ENCODE peak calls at places on chromosomes 13 and 19, in ten cellular contexts. K is GM13977, J is RWPE1, Q is GM12878, W is BE2C, L is fibroblast of mammary gland, V is Panc1, C is A549, S is GM12864, X is fibroblast of lung. G is an unnamed sample.

GRCh38 chr13:28043224-28043623 is 54.7 kb upstream of the URAD start:
- DNase-seq in V (no peak), X (no peak), L (no peak), Q (no peak), J (no peak), S (no peak), C (no peak), K (no peak), W (no peak), G (no peak)

GRCh38 chr13:32211788-32212187 is 103.4 kb downstream of the ZAR1L start:
- DNase-seq in K (no peak), W (no peak), S (no peak), V (no peak), J (no peak), L (peak), X (peak), C (no peak), Q (no peak), G (peak)

GRCh38 chr13:23992722-23993438 is 95.6 kb upstream of the C1QTNF9B start:
- DNase-seq in C (no peak), L (no peak), Q (no peak), W (no peak), V (no peak), X (no peak), J (no peak), K (no peak), S (no peak), G (no peak)

GRCh38 chr13:46756977-46757376 is 40.0 kb downstream of the ESD start:
- DNase-seq in V (no peak), W (no peak), C (no peak), X (peak), L (peak), J (no peak), S (no peak), K (no peak), Q (no peak), G (peak)

GRCh38 chr19:46697142-46697960 is 19.6 kb downstream of the PRKD2 start:
- DNase-seq in Q (no peak), J (no peak), K (no peak), W (peak), L (peak), S (no peak), V (no peak), X (peak), C (peak), G (no peak)

GRCh38 chr13:39600766-39601165 is 2.2 kb downstream of the LHFPL6 start:
- DNase-seq in V (no peak), W (no peak), C (peak), Q (no peak), K (no peak), X (no peak), J (no peak), S (no peak), L (peak), G (no peak)

GRCh38 chr13:45289936-45290563 is 50.9 kb downstream of the TPT1 start:
- DNase-seq in K (no peak), V (no peak), S (no peak), L (no peak), J (no peak), X (no peak), W (no peak), C (no peak), Q (no peak), G (no peak)

GRCh38 chr13:74129500-74130144 is 4.6 kb downstream of the KLF12 start:
- DNase-seq in K (no peak), V (no peak), J (no peak), X (peak), C (no peak), W (no peak), Q (no peak), L (peak), S (no peak), G (peak)

GRCh38 chr13:44713793-44714469 is 137.8 kb upstream of the TSC22D1 start:
- DNase-seq in S (no peak), X (peak), W (no peak), J (peak), L (peak), C (peak), V (no peak), Q (no peak), K (no peak), G (peak)

DNA sequence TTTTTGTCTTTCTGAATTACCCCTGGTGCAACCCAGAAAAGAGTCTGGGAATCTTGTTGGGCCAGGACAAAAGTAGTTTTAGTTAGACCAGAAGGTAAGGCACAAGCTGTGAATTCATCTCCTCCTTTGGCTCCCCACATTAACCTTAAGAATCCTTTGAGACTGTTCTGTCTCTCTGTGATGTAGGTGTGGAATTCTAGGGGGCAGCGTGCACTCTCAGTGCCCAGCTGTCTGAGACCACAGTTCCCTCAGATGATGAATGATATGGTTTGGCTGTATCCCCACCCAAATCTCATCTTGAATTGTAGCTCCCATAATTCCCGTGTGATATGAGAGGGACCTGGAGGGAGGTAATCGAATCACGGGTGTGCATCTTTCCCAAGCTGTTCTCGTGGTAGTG is 43.9 kb downstream of the ZNF506 start:
- DNase-seq in J (no peak), X (no peak), S (no peak), C (no peak), Q (no peak), L (no peak), V (no peak), K (no peak), W (no peak), G (no peak)
- TF ChIP-seq CTCF in J (no peak), X (no peak), S (no peak), C (no peak), Q (no peak), L (no peak), V (peak), K (no peak), W (no peak), G (no peak)

DNA sequence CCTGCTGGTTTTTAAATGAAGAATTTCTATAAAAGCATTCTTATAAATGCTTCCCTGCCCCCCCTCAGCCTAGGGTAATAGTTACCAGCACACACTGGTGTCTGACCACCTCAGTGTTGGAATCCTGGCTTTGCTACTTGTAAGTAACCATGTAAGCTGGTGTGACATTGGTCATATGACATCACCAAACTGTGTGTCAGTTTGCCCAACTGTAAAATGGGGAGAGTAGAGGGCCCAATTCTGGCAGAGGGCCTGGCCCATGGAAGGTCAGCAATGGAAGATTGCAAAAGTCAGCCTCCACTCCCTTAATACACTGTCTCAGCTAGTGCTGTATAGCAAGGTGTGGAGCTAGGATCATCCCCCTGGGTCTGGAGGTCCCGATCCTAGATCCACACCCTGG is 31.6 kb downstream of the ACSBG2 start:
- DNase-seq in X (no peak), Q (no peak), L (no peak), S (no peak), C (no peak), W (no peak), K (no peak), V (no peak), J (no peak), G (no peak)
- TF ChIP-seq CTCF in X (no peak), Q (no peak), L (no peak), S (no peak), C (no peak), W (no peak), K (no peak), V (no peak), J (no peak), G (no peak)

GRCh38 chr19:13766095-13766481 is 1.8 kb downstream of the MRI1 start:
- DNase-seq in W (no peak), S (no peak), K (no peak), J (no peak), C (no peak), X (no peak), L (no peak), Q (no peak), V (no peak), G (no peak)

GRCh38 chr19:13765395-13766094 is 1.2 kb downstream of the MRI1 start:
- DNase-seq in Q (no peak), S (no peak), K (no peak), L (no peak), C (no peak), V (no peak), X (no peak), J (no peak), W (no peak), G (no peak)

GRCh38 chr19:13764821-13765394 is 586 bp downstream of the MRI1 start:
- DNase-seq in K (peak), V (no peak), Q (no peak), L (no peak), J (no peak), X (no peak), W (peak), C (no peak), S (no peak), G (no peak)

GRCh38 chr19:13770013-13770635 is 4.1 kb upstream of the C19orf53 start:
- DNase-seq in K (no peak), V (no peak), L (no peak), C (no peak), S (no peak), X (no peak), J (no peak), W (no peak), Q (no peak), G (no peak)

DNA sequence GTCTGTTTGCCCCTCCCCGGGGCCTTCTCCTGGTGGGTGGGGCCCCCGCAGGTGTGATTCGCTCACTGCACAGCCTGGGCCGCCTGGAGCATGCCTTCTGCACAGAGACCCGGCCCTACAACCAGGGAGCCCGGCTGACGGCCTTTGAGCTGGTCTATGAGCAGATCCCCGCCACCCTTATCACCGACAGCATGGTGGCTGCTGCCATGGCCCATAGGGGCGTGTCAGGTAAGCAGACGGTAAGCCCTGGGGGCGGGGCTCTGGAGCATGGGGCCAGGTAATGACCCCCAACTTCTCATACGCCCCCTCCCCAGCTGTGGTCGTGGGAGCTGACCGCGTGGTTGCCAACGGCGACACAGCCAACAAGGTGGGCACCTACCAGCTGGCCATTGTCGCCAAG is 4.2 kb downstream of the MRI1 start:
- DNase-seq in V (no peak), X (no peak), C (no peak), J (no peak), W (no peak), K (no peak), Q (no peak), L (no peak), S (no peak), G (no peak)
- TF ChIP-seq CTCF in V (no peak), X (no peak), C (no peak), J (no peak), W (no peak), K (no peak), Q (no peak), L (no peak), S (no peak), G (no peak)

GRCh38 chr13:97515643-97516042 is 81.7 kb downstream of the RAP2A start:
- DNase-seq in W (no peak), C (no peak), Q (no peak), S (no peak), J (no peak), L (no peak), X (no peak), V (no peak), K (no peak), G (no peak)

GRCh38 chr13:97512732-97513131 is 78.8 kb downstream of the RAP2A start:
- DNase-seq in X (no peak), S (no peak), V (no peak), K (no peak), W (peak), C (no peak), J (no peak), L (peak), Q (no peak), G (no peak)
- TF ChIP-seq CTCF in X (no peak), S (peak), V (no peak), K (no peak), W (peak), C (no peak), J (no peak), L (no peak), Q (no peak), G (no peak)

DNA sequence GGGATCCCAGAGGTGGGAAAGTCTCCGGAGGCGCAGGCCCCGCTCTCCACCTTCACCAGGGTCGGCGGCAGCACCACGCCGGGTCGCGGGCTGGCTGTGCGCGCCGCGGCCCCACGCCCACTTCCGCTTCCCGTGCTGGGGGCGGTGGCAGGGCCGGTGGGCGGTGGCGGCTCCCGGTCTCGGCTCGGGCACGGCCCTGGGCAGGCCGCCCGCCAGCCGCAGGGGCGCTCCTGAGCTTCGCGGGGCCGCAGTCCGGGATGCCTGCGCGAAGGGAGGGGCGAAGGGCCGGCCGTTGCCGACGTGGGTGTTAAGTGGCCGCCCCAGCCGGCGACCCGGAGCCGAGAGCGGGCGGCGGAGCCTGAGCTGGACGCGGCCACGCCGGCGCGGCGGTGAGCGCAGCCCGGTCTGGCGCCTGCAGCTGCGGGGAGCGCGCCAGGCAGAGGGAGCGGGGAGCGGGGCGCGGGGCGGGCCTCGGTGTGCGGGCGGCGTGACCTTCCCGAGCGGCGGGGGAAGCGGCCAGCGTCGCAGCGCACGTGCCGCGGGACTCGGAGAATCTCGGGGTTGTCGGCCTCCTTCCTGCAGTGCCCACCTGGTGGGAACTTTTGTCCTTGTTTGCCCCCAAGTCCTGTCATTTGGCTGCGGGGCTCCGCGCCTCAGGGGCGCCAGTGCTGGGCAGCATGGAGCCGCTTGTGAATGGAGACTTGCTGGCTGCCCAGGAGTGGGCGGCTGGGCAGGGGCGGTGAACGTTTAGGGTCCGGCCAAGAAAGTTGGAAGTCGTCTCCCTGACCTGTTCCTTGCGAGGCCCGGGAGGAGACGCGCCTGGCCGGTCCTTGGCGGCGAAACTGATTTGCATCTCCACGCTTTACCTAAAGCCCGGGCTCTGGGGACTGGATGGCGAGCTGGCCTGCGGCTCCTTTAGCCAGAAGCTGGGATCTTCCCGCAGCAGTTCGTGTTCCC is at the start of gene SLC25A15:
- DNase-seq in L (peak), Q (no peak), V (no peak), C (peak), W (peak), J (peak), S (no peak), X (peak), K (peak), G (peak)
- TF ChIP-seq CTCF in L (no peak), Q (peak), V (peak), C (peak), W (no peak), J (peak), S (peak), X (no peak), K (peak), G (peak)

DNA sequence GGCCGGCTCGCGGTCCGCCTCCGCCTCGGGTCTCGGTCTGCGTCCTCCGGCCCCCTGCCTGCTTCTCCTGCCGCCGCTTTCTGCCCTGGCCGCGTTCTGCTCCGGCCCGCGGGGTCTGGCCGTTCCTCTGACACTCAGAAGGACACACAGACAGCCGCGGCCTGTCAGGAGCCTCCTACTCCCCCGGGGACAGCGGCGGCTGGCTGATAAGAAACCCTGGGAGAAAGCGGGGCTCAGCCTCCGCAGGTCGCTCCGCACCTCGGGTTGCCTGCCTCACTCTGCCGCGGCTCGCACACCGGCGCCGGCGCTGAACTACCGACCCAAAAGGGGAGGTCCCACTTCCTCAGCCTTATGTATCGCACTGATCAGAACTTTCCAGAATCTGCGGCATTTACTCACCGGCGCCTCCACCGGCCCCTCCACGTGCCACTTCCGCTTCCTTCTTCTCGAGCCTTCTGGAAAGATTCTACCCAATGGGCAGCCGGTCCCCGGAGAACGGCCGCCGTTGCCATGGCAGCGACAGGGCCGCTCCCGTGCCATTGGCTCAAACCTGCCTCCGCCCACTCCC is at the start of gene HSPH1:
- DNase-seq in V (peak), C (peak), X (peak), Q (peak), J (peak), L (peak), S (peak), K (peak), W (peak), G (peak)
- TF ChIP-seq CTCF in V (no peak), C (no peak), X (no peak), Q (peak), J (peak), L (no peak), S (peak), K (no peak), W (peak), G (no peak)